ENCODE peak calls at places on chromosomes 7 and 10, in seven cellular contexts. I is astrocyte of the hippocampus, N is dorsolateral prefrontal cortex, P is mucosa of gallbladder, K is globus pallidus, M is putamen, V is A549. T is an unnamed sample.

GRCh38 chr10:124882313-124882712 is 59.6 kb upstream of the ZRANB1 start:
- DNase-seq in N (no peak), K (no peak), V (no peak), M (no peak), P (no peak), I (no peak), T (no peak)

GRCh38 chr7:23076774-23077173 is 28.8 kb upstream of the KLHL7 start:
- DNase-seq in P (no peak), K (no peak), V (no peak), M (no peak), I (peak), N (no peak), T (no peak)

GRCh38 chr7:30433082-30433481 is 45.5 kb downstream of the NOD1 start:
- DNase-seq in P (peak), V (no peak), N (no peak), I (peak), K (peak), M (peak), T (no peak)

GRCh38 chr7:30062587-30062986 is 34.4 kb downstream of the PLEKHA8 start:
- DNase-seq in I (peak), M (peak), K (peak), N (no peak), V (peak), P (no peak), T (no peak)

GRCh38 chr7:19982841-19983835 is 209.7 kb upstream of the TMEM196 start:
- DNase-seq in V (peak), P (peak), M (no peak), N (no peak), I (peak), K (peak), T (peak)

GRCh38 chr7:100768784-100769183 is 35.4 kb downstream of the ZAN start:
- DNase-seq in K (no peak), I (no peak), N (no peak), P (no peak), V (no peak), M (no peak), T (no peak)

GRCh38 chr10:86635402-86635801 is 18.9 kb upstream of the OPN4 start:
- DNase-seq in I (peak), M (no peak), V (peak), N (no peak), K (no peak), P (no peak), T (no peak)

GRCh38 chr7:128740996-128741395 is 1.8 kb downstream of the CALU start:
- DNase-seq in M (no peak), I (peak), V (no peak), K (no peak), P (no peak), N (no peak), T (no peak)

GRCh38 chr7:133797818-133798485 is 329.2 kb upstream of the LRGUK start:
- DNase-seq in K (no peak), N (no peak), I (no peak), P (no peak), M (no peak), V (no peak), T (no peak)

GRCh38 chr7:53993205-53993604 is 549.0 kb upstream of the VSTM2A start:
- DNase-seq in P (no peak), K (no peak), I (peak), V (no peak), M (no peak), N (no peak), T (no peak)

GRCh38 chr7:37901890-37902524 is 14.6 kb downstream of the SFRP4 start:
- DNase-seq in I (peak), K (no peak), V (peak), N (no peak), M (no peak), P (no peak), T (no peak)

GRCh38 chr7:30562909-30563308 is 31.8 kb upstream of the GARS1 start:
- DNase-seq in V (no peak), K (no peak), N (no peak), I (no peak), M (no peak), P (no peak), T (no peak)

T was measured in Calu3.